ENCODE peak calls at places on chromosomes 3 and 15, in four cellular contexts. W is stomach, S is colonic mucosa, Q is upper lobe of right lung. Y is an unnamed sample.

GRCh38 chr3:60594025-60594424 is 657.2 kb downstream of the FHIT start:
- DNase-seq in S (peak), W (peak), Q (peak), Y (peak)

GRCh38 chr15:85878866-85879265 is 84.1 kb upstream of the KLHL25 start:
- DNase-seq in Q (no peak), W (no peak), S (no peak), Y (no peak)

GRCh38 chr15:85795669-85796305 is 1.1 kb upstream of the KLHL25 start:
- DNase-seq in S (peak), Q (no peak), W (peak), Y (no peak)

GRCh38 chr15:80121546-80121945 is 31.3 kb upstream of the FAH start:
- DNase-seq in S (no peak), W (no peak), Q (no peak), Y (no peak)

GRCh38 chr3:171833775-171834460 is 9.2 kb upstream of the TMEM212 start:
- DNase-seq in S (no peak), Q (no peak), W (no peak), Y (peak)

GRCh38 chr15:56913241-56913640 is 5.2 kb upstream of the TCF12 start:
- DNase-seq in S (no peak), Q (no peak), W (no peak), Y (no peak)

GRCh38 chr15:87863152-87863551 is 393.4 kb downstream of the NTRK3 start:
- DNase-seq in S (no peak), W (no peak), Q (no peak), Y (no peak)

GRCh38 chr3:104510091-104510860 is 856.4 kb upstream of the ALCAM start:
- DNase-seq in W (no peak), Q (no peak), S (no peak), Y (no peak)

GRCh38 chr3:153210116-153210515 is 48.1 kb downstream of the RAP2B start:
- DNase-seq in S (no peak), W (no peak), Q (no peak), Y (no peak)

GRCh38 chr15:64500695-64501395 is 40.5 kb downstream of the ZNF609 start:
- DNase-seq in W (no peak), S (no peak), Q (no peak), Y (no peak)

GRCh38 chr3:39406368-39407258 is at the start of gene RPSA:
- DNase-seq in Q (peak), W (peak), S (peak), Y (peak)

GRCh38 chr15:51089699-51090098 is 5.0 kb downstream of the TNFAIP8L3 start:
- DNase-seq in S (no peak), W (no peak), Q (no peak), Y (peak)

GRCh38 chr3:157541506-157542236 is 38.5 kb upstream of the VEPH1 start:
- DNase-seq in Q (no peak), W (no peak), S (no peak), Y (no peak)

GRCh38 chr3:37768107-37768809 is 93.4 kb upstream of the CTDSPL start:
- DNase-seq in S (peak), Q (no peak), W (peak), Y (no peak)

GRCh38 chr15:85646538-85647091 is 148.1 kb downstream of the KLHL25 start:
- DNase-seq in Q (no peak), S (no peak), W (no peak), Y (peak)

GRCh38 chr3:155391583-155391982 is 98.1 kb upstream of the STRIT1 start:
- DNase-seq in S (no peak), Q (no peak), W (no peak), Y (peak)

GRCh38 chr3:58492385-58492970 is 582 bp downstream of the KCTD6 start:
- DNase-seq in W (no peak), S (peak), Q (no peak), Y (no peak)

GRCh38 chr3:115581347-115582135 is 41.8 kb upstream of the GAP43 start:
- DNase-seq in W (no peak), Q (no peak), S (no peak), Y (peak)

GRCh38 chr15:67775265-67775664 is 50.0 kb upstream of the SKOR1 start:
- DNase-seq in W (no peak), Q (no peak), S (no peak), Y (no peak)

GRCh38 chr15:67142142-67143092 is 77.0 kb downstream of the SMAD3 start:
- DNase-seq in Q (no peak), W (no peak), S (no peak), Y (peak)

GRCh38 chr3:195256639-195257453 is 14.1 kb downstream of the XXYLT1 start:
- DNase-seq in W (no peak), S (peak), Q (no peak), Y (no peak)

GRCh38 chr15:33009026-33009425 is 185.5 kb downstream of the FMN1 start:
- DNase-seq in W (no peak), S (no peak), Q (no peak), Y (no peak)

GRCh38 chr15:33009603-33010002 is 184.9 kb downstream of the FMN1 start:
- DNase-seq in Q (no peak), W (no peak), S (no peak), Y (no peak)

GRCh38 chr15:33005582-33005981 is 188.9 kb downstream of the FMN1 start:
- DNase-seq in W (no peak), S (no peak), Q (no peak), Y (no peak)

GRCh38 chr15:33008284-33009011 is 186.1 kb downstream of the FMN1 start:
- DNase-seq in S (no peak), Q (no peak), W (no peak), Y (peak)

GRCh38 chr15:33007295-33007855 is 187.1 kb downstream of the FMN1 start:
- DNase-seq in S (no peak), W (no peak), Q (no peak), Y (peak)
- TF ChIP-seq CTCF in S (no peak), W (no peak), Q (peak), Y (peak)

DNA sequence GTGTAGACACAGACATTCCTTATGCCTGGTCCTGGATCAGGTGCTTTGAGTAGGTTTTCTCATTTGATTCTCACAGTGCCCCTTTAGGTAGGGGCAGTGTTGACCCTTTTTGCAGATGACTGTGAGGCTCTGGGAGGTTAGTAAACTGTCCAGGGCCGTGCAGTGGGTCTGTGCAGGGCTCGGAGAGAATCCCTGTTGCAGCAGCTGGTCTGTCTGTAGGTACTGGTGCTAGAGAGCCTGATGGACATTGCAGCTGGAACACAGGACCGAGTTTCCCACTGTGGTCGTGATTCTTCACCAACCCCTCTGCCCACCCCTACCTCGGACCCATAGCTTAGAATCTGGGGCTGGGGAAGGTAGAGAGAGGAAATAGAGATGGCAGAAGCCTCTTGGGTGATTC is 51.8 kb downstream of the CHCHD6 start:
- DNase-seq in W (no peak), Q (no peak), S (no peak), Y (no peak)
- TF ChIP-seq CTCF in W (no peak), Q (no peak), S (no peak), Y (no peak)

GRCh38 chr3:102736288-102736960 is 301.6 kb downstream of the ZPLD1 start:
- DNase-seq in W (no peak), S (no peak), Q (no peak), Y (no peak)

GRCh38 chr3:102741694-102742093 is 306.9 kb downstream of the ZPLD1 start:
- DNase-seq in Q (no peak), W (no peak), S (no peak), Y (no peak)

GRCh38 chr3:102736961-102737304 is 302.1 kb downstream of the ZPLD1 start:
- DNase-seq in Q (no peak), W (no peak), S (no peak), Y (no peak)

GRCh38 chr3:102737353-102737752 is 302.5 kb downstream of the ZPLD1 start:
- DNase-seq in S (no peak), W (no peak), Q (no peak), Y (no peak)

DNA sequence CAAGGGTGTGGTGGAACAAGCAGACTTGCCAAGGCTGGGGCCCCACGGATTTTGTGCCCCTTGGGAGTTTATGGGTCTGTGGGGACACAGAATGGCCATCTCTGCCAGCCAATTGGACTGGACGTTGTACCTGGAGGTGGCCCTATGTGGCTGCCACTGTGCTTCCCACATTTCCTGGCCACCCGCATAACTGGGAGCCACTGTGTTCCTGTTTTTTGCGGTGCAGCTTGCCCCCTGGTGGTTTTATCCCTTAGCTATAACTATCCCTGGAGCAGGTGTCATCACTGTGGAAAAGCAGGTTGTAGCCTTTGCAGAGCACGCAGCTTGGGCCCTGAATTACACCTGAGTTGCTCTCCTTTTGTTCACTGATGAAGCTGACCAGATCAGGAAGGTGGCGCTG is 306.3 kb downstream of the ZPLD1 start:
- DNase-seq in W (no peak), Q (no peak), S (no peak), Y (no peak)
- TF ChIP-seq CTCF in W (no peak), Q (no peak), S (no peak), Y (no peak)

DNA sequence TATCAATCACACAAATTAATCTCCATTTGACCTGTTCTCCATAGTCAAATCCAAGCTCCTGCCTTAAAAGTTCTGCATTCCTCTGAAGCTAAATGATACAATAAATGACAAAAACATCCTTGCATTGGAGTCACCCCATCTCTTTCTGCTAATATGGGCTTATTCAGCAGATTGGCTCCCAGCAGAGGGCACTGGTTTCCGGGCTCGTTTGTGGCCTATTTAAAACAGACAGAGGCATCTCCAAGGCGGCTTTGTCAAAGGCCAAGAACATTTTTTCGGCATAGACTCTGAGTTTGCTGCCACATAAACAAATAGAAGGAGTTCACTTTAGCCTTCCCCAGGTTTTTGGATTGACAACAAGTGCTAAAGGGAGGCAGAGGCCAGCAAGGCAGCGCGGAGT is 204.4 kb upstream of the RASGRP1 start:
- DNase-seq in S (peak), Q (no peak), W (no peak), Y (peak)
- TF ChIP-seq CTCF in S (no peak), Q (peak), W (no peak), Y (peak)

DNA sequence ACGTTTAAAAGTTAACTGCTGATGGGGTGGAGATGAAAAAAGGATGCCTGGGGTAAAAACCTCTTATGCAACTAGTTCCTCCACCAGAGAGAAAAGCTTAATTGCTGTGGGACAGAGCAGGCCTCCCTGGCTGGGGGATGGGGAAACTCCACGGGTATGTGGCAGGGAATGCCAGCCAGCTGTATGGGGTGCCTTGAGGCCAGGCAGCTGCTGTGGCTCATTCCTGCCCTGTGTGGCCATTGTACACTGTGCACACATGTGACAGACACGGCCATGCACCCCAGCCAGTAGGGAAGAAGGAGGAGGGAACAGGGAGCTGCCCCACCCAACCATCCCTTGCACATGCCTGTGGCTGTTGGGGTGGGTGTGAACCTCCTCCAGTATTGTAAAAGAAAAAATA is 481.2 kb upstream of the LMCD1 start:
- DNase-seq in S (no peak), W (no peak), Q (no peak), Y (no peak)
- TF ChIP-seq CTCF in S (no peak), W (no peak), Q (no peak), Y (no peak)

DNA sequence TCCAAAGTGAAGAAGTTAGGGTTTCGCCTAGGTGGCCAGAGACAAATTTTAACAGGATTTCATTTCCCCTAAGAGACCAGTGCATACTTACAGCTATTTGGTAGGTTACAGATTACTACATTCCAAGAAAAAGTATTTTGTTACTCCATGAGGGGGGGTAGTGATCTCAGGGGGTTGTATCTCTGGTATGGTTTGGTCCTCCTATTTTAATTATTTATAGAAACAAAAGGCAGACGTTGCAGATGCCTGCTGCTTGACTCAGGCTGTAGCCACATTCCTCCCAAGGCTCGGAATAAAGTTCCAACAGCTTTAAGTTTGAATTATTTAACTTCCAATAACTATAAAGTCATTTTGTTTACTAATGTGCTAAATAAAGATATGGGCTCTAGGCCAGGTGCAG is 1.3 kb upstream of the TRIM59 start:
- DNase-seq in W (no peak), Q (no peak), S (no peak), Y (peak)
- TF ChIP-seq CTCF in W (no peak), Q (no peak), S (no peak), Y (peak)

DNA sequence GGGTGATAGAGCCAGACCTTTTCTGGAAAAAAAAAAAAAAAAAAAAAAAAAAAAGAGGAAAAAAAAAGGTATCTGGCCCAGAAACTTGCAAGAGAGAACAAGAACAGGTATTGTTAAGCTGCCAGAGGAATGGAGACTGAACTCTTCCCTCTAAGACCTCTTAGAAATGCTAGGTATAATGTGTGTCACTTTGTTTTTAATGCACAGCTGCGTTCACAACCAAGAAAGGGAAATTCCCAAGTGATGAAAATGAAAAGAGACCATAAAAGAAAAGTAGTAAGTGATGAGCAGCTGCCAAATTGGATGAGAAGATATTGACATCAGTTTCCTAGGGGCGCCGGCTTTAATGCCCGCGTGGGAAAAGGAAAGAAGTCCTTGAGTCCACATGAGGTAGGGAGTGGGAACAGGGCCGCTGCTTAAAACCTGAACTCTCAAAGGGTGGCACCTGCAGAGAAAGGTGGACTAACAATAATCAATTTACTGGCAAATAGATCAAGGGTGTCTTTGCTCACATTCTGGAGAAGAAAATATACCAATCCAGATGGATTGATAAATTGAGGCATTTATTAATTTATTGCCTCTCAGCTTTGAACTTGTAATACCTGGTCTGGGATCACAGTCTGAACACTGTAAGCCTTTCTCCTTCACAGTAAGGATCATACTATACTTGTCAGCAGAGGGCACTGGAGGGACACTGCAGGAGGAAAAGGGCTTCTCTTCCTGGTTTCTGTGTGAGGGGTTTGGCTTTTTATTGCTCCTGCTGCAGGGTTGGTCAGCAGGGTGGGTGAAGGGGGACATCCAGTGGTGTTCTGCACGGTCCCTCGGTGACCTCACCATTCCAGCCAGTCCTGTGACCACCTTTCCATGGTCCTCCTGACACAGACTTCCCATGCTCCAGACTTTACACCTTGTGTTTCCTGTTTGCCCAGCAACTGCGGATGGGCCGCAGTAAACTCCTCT is 131.6 kb downstream of the AQP9 start:
- DNase-seq in S (peak), Q (no peak), W (no peak), Y (peak)
- TF ChIP-seq CTCF in S (peak), Q (peak), W (no peak), Y (peak)